ENCODE peak calls at places on chromosomes 1 and 21, in nine cellular contexts. Q is HFF-Myc, T is sigmoid colon, Z is fibroblast of mammary gland, O is heart right ventricle, Y is RWPE1, D is IMR-90, U is suprapubic skin, R is Calu3. H is an unnamed sample.

GRCh38 chr1:12496154-12496961 is 121.7 kb downstream of the DHRS3 start:
- DNase-seq in O (no peak), Y (no peak), Q (no peak), D (no peak), Z (no peak), T (no peak), U (no peak), R (no peak), H (no peak)

GRCh38 chr1:85328713-85329376 is 52.4 kb upstream of the BCL10 start:
- DNase-seq in Y (peak; percentile 94), T (no peak), Q (peak; percentile 97), D (peak; percentile 99), U (no peak), R (peak; percentile 67), O (no peak), Z (peak; percentile 96), H (no peak)

GRCh38 chr1:24275510-24275909 is 43.6 kb upstream of the GRHL3 start:
- DNase-seq in T (peak; percentile 13), D (peak; percentile 42), Y (no peak), R (no peak), Z (peak; percentile 87), Q (peak; percentile 54), O (no peak), U (no peak), H (no peak)

GRCh38 chr1:5599541-5599940 is 392.7 kb downstream of the NPHP4 start:
- DNase-seq in Y (no peak), Q (no peak), D (no peak), R (no peak), O (no peak), U (no peak), Z (no peak), T (no peak), H (no peak)

GRCh38 chr1:153429266-153430165 is 13.2 kb downstream of the S100A7A start:
- DNase-seq in Y (peak; percentile 37), Z (no peak), U (no peak), R (no peak), T (no peak), D (no peak), Q (no peak), O (no peak), H (no peak)

GRCh38 chr1:67376381-67376780 is 53.8 kb downstream of the SERBP1 start:
- DNase-seq in R (peak; percentile 34), Z (no peak), O (no peak), Y (no peak), Q (no peak), D (no peak), T (no peak), U (no peak), H (no peak)

GRCh38 chr1:42747125-42747524 is 7.1 kb upstream of the CLDN19 start:
- DNase-seq in R (peak; percentile 56), Z (peak; percentile 24), T (no peak), U (peak; percentile 62), Y (no peak), D (no peak), O (peak; percentile 52), Q (no peak), H (no peak)

GRCh38 chr1:68384872-68385390 is 64.8 kb downstream of the RPE65 start:
- DNase-seq in R (peak; percentile 59), O (no peak), Q (peak; percentile 51), T (no peak), U (no peak), Y (peak; percentile 29), D (peak; percentile 90), Z (peak; percentile 92), H (no peak)

GRCh38 chr1:52145137-52145536 is 3.2 kb downstream of the ZFYVE9 start:
- DNase-seq in Z (no peak), T (no peak), Y (no peak), U (no peak), R (no peak), O (no peak), Q (no peak), D (no peak), H (no peak)

GRCh38 chr1:63255153-63255552 is 67.2 kb upstream of the FOXD3 start:
- DNase-seq in T (no peak), Y (no peak), Z (peak; percentile 9), O (no peak), D (no peak), U (no peak), R (no peak), Q (no peak), H (no peak)

GRCh38 chr1:224510880-224511645 is 76.5 kb upstream of the WDR26 start:
- DNase-seq in O (no peak), U (no peak), D (peak; percentile 73), T (no peak), R (no peak), Y (no peak), Q (no peak), Z (no peak), H (no peak)

GRCh38 chr1:202351725-202352124 is 3.2 kb downstream of the PPP1R12B start:
- DNase-seq in U (no peak), D (peak; percentile 17), O (no peak), Q (no peak), Z (peak; percentile 44), R (no peak), T (no peak), Y (no peak), H (no peak)

GRCh38 chr1:202349263-202349928 is 897 bp downstream of the PPP1R12B start:
- DNase-seq in U (no peak), D (peak; percentile 78), Z (peak; percentile 79), R (no peak), Y (no peak), O (no peak), Q (no peak), T (no peak), H (no peak)

GRCh38 chr1:202348005-202348508 is 442 bp upstream of the PPP1R12B start:
- DNase-seq in T (no peak), R (no peak), O (no peak), D (no peak), Y (no peak), Z (no peak), U (no peak), Q (no peak), H (no peak)

GRCh38 chr1:202343652-202344349 is 2.1 kb upstream of the UBE2T start:
- DNase-seq in Z (peak; percentile 57), T (no peak), D (peak; percentile 48), Y (peak; percentile 59), R (peak; percentile 21), Q (no peak), O (no peak), U (no peak), H (no peak)

DNA sequence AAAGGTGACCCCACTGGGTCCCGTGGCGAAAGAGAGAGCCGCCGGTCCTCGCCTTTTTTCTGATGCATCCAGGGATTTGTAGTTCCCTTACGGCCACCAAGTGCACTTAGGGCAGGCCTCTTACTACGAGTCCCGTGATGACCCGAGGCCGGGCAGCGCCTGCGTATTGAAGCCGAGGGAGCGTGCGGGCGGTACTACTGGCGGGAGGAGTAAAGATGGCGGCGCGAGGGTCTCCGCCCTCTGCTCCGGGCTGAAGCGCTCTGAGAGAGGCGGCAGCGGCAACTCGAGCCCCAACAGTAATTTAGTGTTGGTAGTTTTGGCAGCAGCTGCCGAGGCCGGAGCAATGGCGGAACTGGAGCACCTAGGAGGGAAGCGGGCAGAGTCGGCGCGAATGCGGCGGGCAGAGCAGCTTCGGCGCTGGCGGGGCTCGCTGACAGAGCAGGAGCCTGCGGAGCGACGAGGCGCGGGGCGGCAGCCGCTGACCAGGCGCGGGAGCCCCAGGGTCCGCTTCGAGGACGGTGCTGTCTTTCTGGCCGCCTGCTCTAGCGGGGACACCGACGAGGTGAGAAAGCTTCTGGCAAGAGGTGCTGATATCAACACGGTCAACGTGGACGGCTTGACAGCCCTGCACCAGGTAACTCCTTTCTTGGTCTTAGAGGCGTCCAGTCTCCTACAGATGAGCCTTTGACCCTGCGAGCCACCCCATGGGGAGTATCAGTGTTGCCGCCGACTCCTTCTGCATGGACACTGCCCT is at the start of gene PPP1R12B:
- DNase-seq in O (peak; percentile 96), Z (peak; percentile 98), R (peak; percentile 98), D (peak; percentile 99), T (peak; percentile 99), Y (peak; percentile 97), Q (peak; percentile 96), U (peak; percentile 99), H (peak; percentile 99)
- TF ChIP-seq CTCF in O (no peak), Z (no peak), R (no peak), D (no peak), T (no peak), Y (no peak), Q (no peak), U (no peak), H (no peak)

GRCh38 chr1:114093624-114094302 is 59.9 kb downstream of the SYT6 start:
- DNase-seq in O (no peak), R (no peak), T (no peak), Y (peak; percentile 34), D (peak; percentile 28), U (no peak), Z (peak; percentile 67), Q (no peak), H (no peak)
- TF ChIP-seq CTCF in O (peak; percentile 21), R (no peak), T (no peak), Y (no peak), D (peak; percentile 9), U (no peak), Z (peak; percentile 24), Q (no peak), H (peak; percentile 26)

DNA sequence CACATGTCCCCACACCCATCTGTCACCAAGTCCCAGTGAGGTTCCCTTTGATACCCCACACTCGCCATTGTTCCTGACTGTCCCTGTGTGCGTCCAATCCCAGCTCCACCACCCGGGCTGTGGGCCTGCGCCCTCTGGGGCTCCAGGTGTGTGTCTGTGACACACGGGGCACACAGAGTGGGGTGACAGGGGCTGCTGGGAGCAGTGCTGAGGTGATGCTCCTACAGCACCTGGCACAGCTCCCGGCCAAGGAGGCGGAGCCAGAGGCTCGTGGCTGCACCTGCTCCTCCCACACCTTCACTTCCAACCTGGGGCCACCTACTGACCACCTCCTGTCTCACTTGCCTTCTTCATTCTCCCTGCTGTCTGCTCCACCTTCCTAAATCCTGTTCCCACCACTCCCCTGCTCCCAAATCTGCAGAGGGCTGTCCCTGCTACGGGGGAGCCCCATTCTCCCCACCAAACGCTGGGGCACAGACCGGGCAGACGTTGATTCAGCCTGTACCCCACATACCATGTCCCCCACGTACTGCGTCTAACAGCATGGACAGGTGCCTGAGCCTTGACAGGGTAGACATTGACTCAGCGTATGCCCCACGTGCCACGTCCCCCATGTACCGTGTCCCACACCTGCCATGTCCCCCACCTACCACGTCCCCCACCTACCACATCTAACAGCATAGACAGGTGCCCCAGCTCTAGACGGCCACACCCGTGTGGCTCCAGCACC is 16.4 kb downstream of the WDR4 start:
- DNase-seq in Z (no peak), T (no peak), Q (no peak), R (peak; percentile 28), D (no peak), U (no peak), Y (no peak), O (no peak), H (no peak)
- TF ChIP-seq CTCF in Z (no peak), T (no peak), Q (no peak), R (no peak), D (no peak), U (no peak), Y (no peak), O (no peak), H (no peak)

DNA sequence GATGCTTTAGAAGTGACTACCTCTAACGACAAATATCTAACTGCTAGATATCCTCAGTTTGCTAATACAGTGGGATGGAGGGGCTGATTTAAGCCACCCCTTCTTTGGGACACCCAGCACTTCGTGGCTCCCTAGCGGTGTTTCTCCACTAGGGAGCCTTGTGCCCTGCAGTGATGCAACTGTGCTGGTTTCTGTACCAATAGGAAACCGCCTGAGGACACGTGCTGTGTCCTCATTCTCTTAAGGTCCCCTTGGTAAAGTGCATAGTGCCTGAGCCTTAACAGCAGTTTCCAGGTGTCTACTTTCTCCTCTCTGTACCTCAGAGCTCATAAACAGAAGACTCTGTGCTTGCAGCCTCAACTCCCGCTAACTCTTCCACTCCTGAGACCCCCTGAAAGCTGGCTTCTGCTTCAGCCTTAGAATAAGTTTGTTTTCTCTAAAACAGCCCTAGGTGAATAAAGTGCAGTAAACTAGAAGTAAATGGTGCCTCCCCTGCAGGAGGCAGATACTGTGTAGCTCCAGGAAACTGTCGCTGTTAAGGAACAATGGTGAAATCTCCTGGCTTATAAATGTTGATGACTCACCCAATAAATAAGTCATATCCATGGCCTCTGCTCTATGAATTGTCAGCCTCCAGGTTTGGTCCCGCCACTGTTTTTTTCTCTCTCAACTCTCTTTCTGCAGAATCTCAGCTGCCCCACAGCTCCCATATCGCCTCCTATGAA is 130.4 kb downstream of the AK5 start:
- DNase-seq in Y (peak; percentile 38), U (no peak), O (no peak), T (no peak), R (peak; percentile 17), Q (peak; percentile 35), Z (peak; percentile 74), D (peak; percentile 66), H (no peak)
- TF ChIP-seq CTCF in Y (no peak), U (no peak), O (no peak), T (no peak), R (no peak), Q (no peak), Z (no peak), D (no peak), H (no peak)

H was measured in chondrocyte.